ENCODE peak calls at places on chromosomes 12 and 14, in ten cellular contexts. One of them, this sample, is unnamed.

GRCh38 chr12:10366875-10367274 is 23.0 kb downstream of the KLRK1 start:
- DNase-seq in suprapubic skin: no peak
- DNase-seq in lower leg skin: no peak
- DNase-seq in ovary: no peak
- DNase-seq in body of pancreas: no peak
- DNase-seq in right lobe of liver: no peak
- DNase-seq in HepG2: peak; percentile 23
- DNase-seq in HCT116: no peak
- DNase-seq in transverse colon: no peak
- DNase-seq in Peyer's patch: no peak
- DNase-seq in this sample: no peak

GRCh38 chr14:64510825-64511679 is 6.5 kb downstream of the ZBTB1 start:
- DNase-seq in suprapubic skin: peak; percentile 68
- DNase-seq in lower leg skin: peak; percentile 64
- DNase-seq in ovary: peak; percentile 76
- DNase-seq in body of pancreas: peak; percentile 70
- DNase-seq in right lobe of liver: no peak
- DNase-seq in HepG2: peak; percentile 64
- DNase-seq in HCT116: peak; percentile 56
- DNase-seq in transverse colon: peak; percentile 77
- DNase-seq in Peyer's patch: peak; percentile 93
- DNase-seq in this sample: peak; percentile 71

GRCh38 chr12:7907009-7907408 is 29.0 kb downstream of the SLC2A3 start:
- DNase-seq in suprapubic skin: no peak
- DNase-seq in lower leg skin: no peak
- DNase-seq in ovary: no peak
- DNase-seq in body of pancreas: peak; percentile 79
- DNase-seq in right lobe of liver: peak; percentile 62
- DNase-seq in HepG2: peak; percentile 97
- DNase-seq in HCT116: peak; percentile 56
- DNase-seq in transverse colon: peak; percentile 33
- DNase-seq in Peyer's patch: peak; percentile 65
- DNase-seq in this sample: no peak

GRCh38 chr14:68784298-68784910 is 8.5 kb downstream of the ZFP36L1 start:
- DNase-seq in suprapubic skin: peak; percentile 76
- DNase-seq in lower leg skin: no peak
- DNase-seq in ovary: peak; percentile 52
- DNase-seq in body of pancreas: peak; percentile 97
- DNase-seq in right lobe of liver: peak; percentile 91
- DNase-seq in HepG2: peak; percentile 99
- DNase-seq in HCT116: no peak
- DNase-seq in transverse colon: peak; percentile 87
- DNase-seq in Peyer's patch: peak; percentile 90
- DNase-seq in this sample: peak; percentile 58

GRCh38 chr12:102120886-102121285 is 903 bp downstream of the PARPBP start:
- DNase-seq in suprapubic skin: no peak
- DNase-seq in lower leg skin: no peak
- DNase-seq in ovary: no peak
- DNase-seq in body of pancreas: no peak
- DNase-seq in right lobe of liver: no peak
- DNase-seq in HepG2: peak; percentile 29
- DNase-seq in HCT116: peak; percentile 3
- DNase-seq in transverse colon: no peak
- DNase-seq in Peyer's patch: no peak
- DNase-seq in this sample: no peak

GRCh38 chr12:57744194-57744776 is 554 bp upstream of the TSPAN31 start:
- DNase-seq in suprapubic skin: peak; percentile 94
- DNase-seq in lower leg skin: peak; percentile 72
- DNase-seq in ovary: peak; percentile 85
- DNase-seq in body of pancreas: peak; percentile 74
- DNase-seq in right lobe of liver: peak; percentile 75
- DNase-seq in HepG2: no peak
- DNase-seq in HCT116: peak; percentile 92
- DNase-seq in transverse colon: peak; percentile 84
- DNase-seq in Peyer's patch: peak; percentile 85
- DNase-seq in this sample: peak; percentile 72

GRCh38 chr12:24948816-24949722 is at the start of gene BCAT1:
- DNase-seq in suprapubic skin: peak; percentile 79
- DNase-seq in lower leg skin: peak; percentile 28
- DNase-seq in ovary: peak; percentile 77
- DNase-seq in body of pancreas: peak; percentile 80
- DNase-seq in right lobe of liver: peak; percentile 74
- DNase-seq in HepG2: peak; percentile 61
- DNase-seq in HCT116: no peak
- DNase-seq in transverse colon: peak; percentile 56
- DNase-seq in Peyer's patch: peak; percentile 81
- DNase-seq in this sample: peak; percentile 87

GRCh38 chr14:51209457-51209856 is 30.6 kb upstream of the TMX1 start:
- DNase-seq in suprapubic skin: no peak
- DNase-seq in lower leg skin: no peak
- DNase-seq in ovary: no peak
- DNase-seq in body of pancreas: no peak
- DNase-seq in right lobe of liver: no peak
- DNase-seq in HepG2: no peak
- DNase-seq in HCT116: no peak
- DNase-seq in transverse colon: no peak
- DNase-seq in Peyer's patch: no peak
- DNase-seq in this sample: no peak

GRCh38 chr14:71625175-71625574 is 307.1 kb upstream of the RGS6 start:
- DNase-seq in suprapubic skin: no peak
- DNase-seq in lower leg skin: no peak
- DNase-seq in ovary: no peak
- DNase-seq in body of pancreas: no peak
- DNase-seq in right lobe of liver: peak; percentile 60
- DNase-seq in HepG2: no peak
- DNase-seq in HCT116: no peak
- DNase-seq in transverse colon: no peak
- DNase-seq in Peyer's patch: no peak
- DNase-seq in this sample: peak; percentile 37

GRCh38 chr14:99569725-99570541 is 34.1 kb downstream of the CCDC85C start:
- DNase-seq in suprapubic skin: no peak
- DNase-seq in lower leg skin: no peak
- DNase-seq in ovary: no peak
- DNase-seq in body of pancreas: no peak
- DNase-seq in right lobe of liver: peak; percentile 85
- DNase-seq in HepG2: no peak
- DNase-seq in HCT116: no peak
- DNase-seq in transverse colon: no peak
- DNase-seq in Peyer's patch: no peak
- DNase-seq in this sample: no peak

GRCh38 chr12:51951843-51952722 is 584 bp downstream of the ACVR1B start:
- DNase-seq in suprapubic skin: peak; percentile 82
- DNase-seq in lower leg skin: peak; percentile 30
- DNase-seq in ovary: peak; percentile 51
- DNase-seq in body of pancreas: peak; percentile 22
- DNase-seq in right lobe of liver: peak; percentile 66
- DNase-seq in HepG2: no peak
- DNase-seq in HCT116: no peak
- DNase-seq in transverse colon: peak; percentile 26
- DNase-seq in Peyer's patch: no peak
- DNase-seq in this sample: peak; percentile 49

GRCh38 chr12:51955702-51956101 is 4.2 kb downstream of the ACVR1B start:
- DNase-seq in suprapubic skin: no peak
- DNase-seq in lower leg skin: no peak
- DNase-seq in ovary: no peak
- DNase-seq in body of pancreas: no peak
- DNase-seq in right lobe of liver: no peak
- DNase-seq in HepG2: no peak
- DNase-seq in HCT116: no peak
- DNase-seq in transverse colon: no peak
- DNase-seq in Peyer's patch: no peak
- DNase-seq in this sample: no peak

GRCh38 chr12:51953925-51954324 is 2.4 kb downstream of the ACVR1B start:
- DNase-seq in suprapubic skin: no peak
- DNase-seq in lower leg skin: no peak
- DNase-seq in ovary: no peak
- DNase-seq in body of pancreas: no peak
- DNase-seq in right lobe of liver: no peak
- DNase-seq in HepG2: no peak
- DNase-seq in HCT116: no peak
- DNase-seq in transverse colon: no peak
- DNase-seq in Peyer's patch: no peak
- DNase-seq in this sample: no peak

GRCh38 chr12:51953011-51953568 is 1.6 kb downstream of the ACVR1B start:
- DNase-seq in suprapubic skin: no peak
- DNase-seq in lower leg skin: no peak
- DNase-seq in ovary: no peak
- DNase-seq in body of pancreas: no peak
- DNase-seq in right lobe of liver: no peak
- DNase-seq in HepG2: no peak
- DNase-seq in HCT116: no peak
- DNase-seq in transverse colon: no peak
- DNase-seq in Peyer's patch: no peak
- DNase-seq in this sample: no peak

GRCh38 chr12:51954465-51955361 is 3.2 kb downstream of the ACVR1B start:
- DNase-seq in suprapubic skin: no peak
- DNase-seq in lower leg skin: peak; percentile 40
- DNase-seq in ovary: no peak
- DNase-seq in body of pancreas: peak; percentile 68
- DNase-seq in right lobe of liver: no peak
- DNase-seq in HepG2: peak; percentile 55
- DNase-seq in HCT116: no peak
- DNase-seq in transverse colon: peak; percentile 64
- DNase-seq in Peyer's patch: peak; percentile 62
- DNase-seq in this sample: no peak
- TF ChIP-seq POLR2A in suprapubic skin: no peak
- TF ChIP-seq POLR2A in lower leg skin: no peak
- TF ChIP-seq POLR2A in ovary: no peak
- TF ChIP-seq POLR2A in body of pancreas: peak; percentile 69
- TF ChIP-seq POLR2A in right lobe of liver: peak; percentile 31
- TF ChIP-seq POLR2A in HepG2: no peak
- TF ChIP-seq POLR2A in HCT116: no peak
- TF ChIP-seq POLR2A in transverse colon: peak; percentile 91
- TF ChIP-seq POLR2A in Peyer's patch: peak; percentile 96
- TF ChIP-seq POLR2A in this sample: no peak

DNA sequence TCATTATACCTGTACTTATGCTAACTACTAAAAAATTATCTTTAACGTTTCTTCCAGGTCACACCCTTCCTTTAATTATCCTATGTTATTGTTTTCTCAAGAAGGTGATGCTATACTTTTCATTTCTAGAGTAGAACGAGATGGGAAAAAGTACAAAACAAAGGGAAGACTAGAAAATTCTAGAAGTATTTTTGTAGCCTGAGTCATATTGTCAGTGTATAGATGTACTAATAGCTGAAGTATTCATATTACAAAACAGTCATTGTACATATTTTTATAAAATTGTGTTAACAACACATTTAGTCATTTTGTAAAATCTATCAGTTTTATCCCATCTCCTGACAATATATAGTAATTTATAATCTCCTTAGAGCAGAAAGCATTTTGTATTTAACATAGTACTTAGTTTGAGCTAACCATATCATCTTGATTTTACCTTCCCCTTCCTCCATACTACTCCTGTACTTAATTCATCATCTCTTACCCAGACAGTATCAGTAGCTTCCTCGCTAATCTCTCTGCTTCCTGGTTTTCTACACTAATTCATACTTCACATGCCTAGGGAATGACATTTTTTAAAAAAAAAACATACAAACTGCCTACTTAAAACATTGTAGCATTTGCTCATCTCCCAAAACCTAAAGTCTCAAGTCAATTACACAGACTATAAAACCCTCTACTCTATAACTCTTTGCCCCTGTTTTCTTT is 920.9 kb downstream of the RPS29 start:
- DNase-seq in suprapubic skin: no peak
- DNase-seq in lower leg skin: no peak
- DNase-seq in ovary: no peak
- DNase-seq in body of pancreas: no peak
- DNase-seq in right lobe of liver: no peak
- DNase-seq in HepG2: no peak
- DNase-seq in HCT116: no peak
- DNase-seq in transverse colon: no peak
- DNase-seq in Peyer's patch: no peak
- DNase-seq in this sample: no peak
- TF ChIP-seq POLR2A in suprapubic skin: no peak
- TF ChIP-seq POLR2A in lower leg skin: no peak
- TF ChIP-seq POLR2A in ovary: no peak
- TF ChIP-seq POLR2A in body of pancreas: no peak
- TF ChIP-seq POLR2A in right lobe of liver: no peak
- TF ChIP-seq POLR2A in HepG2: no peak
- TF ChIP-seq POLR2A in HCT116: no peak
- TF ChIP-seq POLR2A in transverse colon: no peak
- TF ChIP-seq POLR2A in Peyer's patch: no peak
- TF ChIP-seq POLR2A in this sample: no peak

GRCh38 chr12:92912672-92913071 is 16.4 kb downstream of the EEA1 start:
- DNase-seq in suprapubic skin: no peak
- DNase-seq in lower leg skin: no peak
- DNase-seq in ovary: no peak
- DNase-seq in body of pancreas: no peak
- DNase-seq in right lobe of liver: no peak
- DNase-seq in HepG2: no peak
- DNase-seq in HCT116: no peak
- DNase-seq in transverse colon: no peak
- DNase-seq in Peyer's patch: no peak
- DNase-seq in this sample: no peak
- TF ChIP-seq POLR2A in suprapubic skin: no peak
- TF ChIP-seq POLR2A in lower leg skin: no peak
- TF ChIP-seq POLR2A in ovary: no peak
- TF ChIP-seq POLR2A in body of pancreas: no peak
- TF ChIP-seq POLR2A in right lobe of liver: no peak
- TF ChIP-seq POLR2A in HepG2: no peak
- TF ChIP-seq POLR2A in HCT116: no peak
- TF ChIP-seq POLR2A in transverse colon: no peak
- TF ChIP-seq POLR2A in Peyer's patch: no peak
- TF ChIP-seq POLR2A in this sample: no peak

GRCh38 chr14:67411820-67412421 is at the start of gene PLEK2:
- DNase-seq in suprapubic skin: peak; percentile 82
- DNase-seq in lower leg skin: peak; percentile 42
- DNase-seq in ovary: no peak
- DNase-seq in body of pancreas: peak; percentile 88
- DNase-seq in right lobe of liver: peak; percentile 78
- DNase-seq in HepG2: no peak
- DNase-seq in HCT116: peak; percentile 81
- DNase-seq in transverse colon: peak; percentile 90
- DNase-seq in Peyer's patch: peak; percentile 88
- DNase-seq in this sample: peak; percentile 94
- TF ChIP-seq POLR2A in suprapubic skin: no peak
- TF ChIP-seq POLR2A in lower leg skin: no peak
- TF ChIP-seq POLR2A in ovary: no peak
- TF ChIP-seq POLR2A in body of pancreas: no peak
- TF ChIP-seq POLR2A in right lobe of liver: peak; percentile 28
- TF ChIP-seq POLR2A in HepG2: no peak
- TF ChIP-seq POLR2A in HCT116: peak; percentile 47
- TF ChIP-seq POLR2A in transverse colon: peak; percentile 69
- TF ChIP-seq POLR2A in Peyer's patch: peak; percentile 80
- TF ChIP-seq POLR2A in this sample: no peak